ENCODE peak calls at places on chromosomes 13 and 19, in four cellular contexts. S, W, P and I are unnamed samples. For H3K4me1, the result is how much of the 10 kb centered on the place peaks cover.

GRCh38 chr13:51906581-51906980 is 44.8 kb downstream of the CCDC70 start:
- DNase-seq in S (no peak), W (no peak), P (peak), I (no peak)

GRCh38 chr13:77918391-77919261 is at the start of gene EDNRB:
- DNase-seq in S (no peak), W (peak), P (no peak), I (peak)

GRCh38 chr19:57452307-57452706 is 4.6 kb downstream of the VN1R1 start:
- DNase-seq in S (no peak), W (no peak), P (no peak), I (no peak)

GRCh38 chr13:43983373-43983772 is 103.7 kb downstream of the LACC1 start:
- DNase-seq in S (no peak), W (no peak), P (no peak), I (no peak)

GRCh38 chr19:34316741-34317241 is 48.2 kb upstream of the GPI start:
- DNase-seq in S (peak), W (peak), P (peak), I (peak)

GRCh38 chr13:83162493-83162892 is 719.8 kb downstream of the SLITRK1 start:
- DNase-seq in S (no peak), W (no peak), P (no peak), I (no peak)

GRCh38 chr19:28388988-28389387 is 824.0 kb downstream of the UQCRFS1 start:
- DNase-seq in S (no peak), W (no peak), P (no peak), I (no peak)

GRCh38 chr13:100673376-100673830 is 1.2 kb downstream of the TMTC4 start:
- DNase-seq in S (no peak), W (no peak), P (no peak), I (no peak)

GRCh38 chr13:47896111-47896510 is 105.0 kb downstream of the SUCLA2 start:
- DNase-seq in S (no peak), W (no peak), P (no peak), I (no peak)

GRCh38 chr19:18289471-18290066 is 8.1 kb upstream of the JUND start:
- DNase-seq in S (no peak), W (no peak), P (no peak), I (no peak)

GRCh38 chr13:39918837-39919236 is 263.4 kb downstream of the COG6 start:
- DNase-seq in S (no peak), W (peak), P (no peak), I (no peak)

GRCh38 chr13:90591260-90591926 is 756.1 kb upstream of the MIR17HG start:
- DNase-seq in S (no peak), W (peak), P (peak), I (no peak)

GRCh38 chr19:3183721-3184641 is 1.7 kb upstream of the NCLN start:
- DNase-seq in S (no peak), W (no peak), P (no peak), I (no peak)

GRCh38 chr13:37716796-37717195 is 118.2 kb upstream of the POSTN start:
- DNase-seq in S (no peak), W (no peak), P (no peak), I (no peak)

GRCh38 chr13:111844222-111844671 is 222.7 kb upstream of the SOX1 start:
- DNase-seq in S (no peak), W (no peak), P (no peak), I (no peak)

GRCh38 chr19:11692127-11692790 is 46.5 kb downstream of the ZNF823 start:
- DNase-seq in S (no peak), W (no peak), P (no peak), I (no peak)

GRCh38 chr19:1133471-1133929 is 29.7 kb downstream of the GPX4 start:
- DNase-seq in S (peak), W (no peak), P (no peak), I (no peak)

GRCh38 chr13:98896868-98897144 is 81.1 kb downstream of the DOCK9 start:
- DNase-seq in S (no peak), W (no peak), P (no peak), I (no peak)

GRCh38 chr19:47309608-47310007 is at the start of gene C5AR1:
- DNase-seq in S (no peak), W (no peak), P (no peak), I (no peak)

GRCh38 chr19:1280588-1281269 is 4.9 kb upstream of the EFNA2 start:
- DNase-seq in S (no peak), W (no peak), P (no peak), I (no peak)

GRCh38 chr13:20272571-20273171 is 40.6 kb upstream of the GJB6 start:
- DNase-seq in S (no peak), W (no peak), P (no peak), I (no peak)
- H2AFZ ChIP-seq in S (no peak), W (no peak), P (no peak), I (no peak)

GRCh38 chr19:14375055-14375581 is 6.1 kb upstream of the ADGRE5 start:
- DNase-seq in S (no peak), W (no peak), P (no peak), I (no peak)

GRCh38 chr19:14383556-14383897 is 2.3 kb downstream of the ADGRE5 start:
- DNase-seq in S (no peak), W (no peak), P (peak), I (no peak)

GRCh38 chr19:14381689-14382474 is 638 bp downstream of the ADGRE5 start:
- DNase-seq in S (no peak), W (peak), P (peak), I (no peak)

GRCh38 chr19:14375582-14376291 is 5.5 kb upstream of the ADGRE5 start:
- DNase-seq in S (no peak), W (no peak), P (no peak), I (no peak)

DNA sequence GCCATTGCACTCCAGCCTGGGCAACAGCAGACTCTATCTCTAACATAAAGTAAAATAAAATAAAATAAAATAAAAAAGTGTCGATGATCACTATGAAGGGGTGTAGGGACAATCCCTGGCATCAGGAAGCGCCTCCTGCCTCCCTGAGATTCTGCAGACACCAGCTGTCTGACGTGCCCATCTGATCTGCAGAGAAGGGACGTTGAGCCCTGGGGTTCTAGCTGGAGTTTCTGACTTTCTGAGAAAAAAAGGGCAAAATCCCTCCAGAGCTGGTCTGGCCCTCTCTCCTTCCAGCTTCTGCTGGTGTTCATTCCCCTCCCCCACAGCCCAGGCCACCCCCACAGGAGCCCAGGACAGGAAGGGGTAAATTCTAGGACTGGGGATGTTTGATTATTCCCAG is 2.4 kb upstream of the ADGRE5 start:
- DNase-seq in S (no peak), W (no peak), P (no peak), I (no peak)
- H3K4me1 ChIP-seq in S (under half), W (under half), P (under half), I (under half)

GRCh38 chr13:34435338-34435737 is 506.7 kb upstream of the NBEA start:
- DNase-seq in S (peak), W (no peak), P (peak), I (peak)

GRCh38 chr13:34432234-34432633 is 509.8 kb upstream of the NBEA start:
- DNase-seq in S (no peak), W (no peak), P (no peak), I (no peak)

GRCh38 chr13:34425307-34425949 is 516.6 kb upstream of the NBEA start:
- DNase-seq in S (no peak), W (no peak), P (no peak), I (no peak)

GRCh38 chr13:34430294-34430693 is 511.8 kb upstream of the NBEA start:
- DNase-seq in S (no peak), W (peak), P (no peak), I (peak)
- H2AFZ ChIP-seq in S (no peak), W (no peak), P (no peak), I (no peak)

GRCh38 chr13:28466151-28466550 is 28.8 kb downstream of the FLT1 start:
- DNase-seq in S (no peak), W (no peak), P (peak), I (no peak)
- H3K4me1 ChIP-seq in S (under half), W (under half), P (under half), I (under half)